ENCODE peak calls at places on chromosomes 4 and X, in nine cellular contexts. H is NCI-H524; M is cardiac muscle cell; J is stimulated activated CD8-positive, alpha-beta memory T cell treated with anti-CD3 and anti-CD28 coated beads, Interleukin-12 subunit alpha, Interleukin-12 subunit beta, amount 100 ng/mL, for 1 hour; D is T-cell; A is CD8-positive, alpha-beta memory T cell; P is NCI-H446 treated with DMSO at 0.1 percent for 48 hours; T is activated CD4-positive, alpha-beta T cell treated with anti-CD3 and anti-CD28 coated beads, Interleukin-2, amount 50 U/mL, for 48 hours; V is neural crest cell. U is an unnamed sample.

GRCh38 chr4:77579406-77580076 is 26.1 kb upstream of the CXCL13 start:
- DNase-seq in H (no peak), M (no peak), J (no peak), D (no peak), A (no peak), P (no peak), T (no peak), V (no peak), U (no peak)

GRCh38 chr4:152485726-152486276 is 50.1 kb downstream of the FBXW7 start:
- DNase-seq in H (no peak), M (no peak), J (no peak), D (no peak), A (no peak), P (no peak), T (no peak), V (no peak), U (no peak)

GRCh38 chrX:72306085-72306801 is 529 bp upstream of the CITED1 start:
- DNase-seq in H (peak), M (peak), J (no peak), D (no peak), A (no peak), P (no peak), T (no peak), V (no peak), U (no peak)

GRCh38 chr4:162675661-162676060 is 491.0 kb downstream of the NAF1 start:
- DNase-seq in H (no peak), M (no peak), J (no peak), D (no peak), A (no peak), P (no peak), T (no peak), V (no peak), U (no peak)

GRCh38 chrX:40176256-40176978 is 78.7 kb upstream of the BCOR start:
- DNase-seq in H (peak), M (peak), J (no peak), D (peak), A (peak), P (no peak), T (peak), V (no peak), U (no peak)

GRCh38 chr4:41896648-41897047 is 38.6 kb upstream of the TMEM33 start:
- DNase-seq in H (no peak), M (no peak), J (no peak), D (no peak), A (no peak), P (no peak), T (no peak), V (no peak), U (no peak)

GRCh38 chr4:67151376-67152343 is 393.6 kb downstream of the CENPC start:
- DNase-seq in H (peak), M (peak), J (no peak), D (no peak), A (no peak), P (no peak), T (no peak), V (no peak), U (no peak)

GRCh38 chr4:140176735-140177134 is 22.8 kb upstream of the MAML3 start:
- DNase-seq in H (no peak), M (no peak), J (no peak), D (no peak), A (no peak), P (no peak), T (no peak), V (no peak), U (no peak)

GRCh38 chrX:139423186-139423585 is 107.4 kb upstream of the F9 start:
- DNase-seq in H (no peak), M (no peak), J (no peak), D (no peak), A (no peak), P (no peak), T (no peak), V (no peak), U (no peak)

GRCh38 chr4:112523764-112524505 is 8.0 kb upstream of the NEUROG2 start:
- DNase-seq in H (peak), M (peak), J (peak), D (peak), A (peak), P (no peak), T (peak), V (peak), U (peak)

GRCh38 chr4:10926025-10926424 is 241.5 kb upstream of the CLNK start:
- DNase-seq in H (no peak), M (no peak), J (no peak), D (no peak), A (no peak), P (peak), T (no peak), V (no peak), U (peak)

GRCh38 chr4:2406920-2407319 is 11.5 kb downstream of the ZFYVE28 start:
- DNase-seq in H (no peak), M (no peak), J (no peak), D (no peak), A (no peak), P (no peak), T (no peak), V (no peak), U (no peak)

GRCh38 chrX:117990438-117990837 is 126.2 kb downstream of the KLHL13 start:
- DNase-seq in H (no peak), M (no peak), J (no peak), D (no peak), A (no peak), P (no peak), T (no peak), V (no peak), U (no peak)

GRCh38 chr4:8393593-8394038 is 46.9 kb downstream of the ACOX3 start:
- DNase-seq in H (no peak), M (no peak), J (no peak), D (no peak), A (no peak), P (no peak), T (no peak), V (peak), U (peak)

GRCh38 chrX:132209527-132209926 is 9.7 kb downstream of the RAP2C start:
- DNase-seq in H (no peak), M (no peak), J (no peak), D (no peak), A (no peak), P (no peak), T (no peak), V (no peak), U (no peak)

GRCh38 chr4:24745172-24745895 is 50.0 kb upstream of the SOD3 start:
- DNase-seq in H (no peak), M (no peak), J (no peak), D (no peak), A (no peak), P (no peak), T (no peak), V (no peak), U (no peak)

GRCh38 chr4:190019023-190019858 is 7.8 kb downstream of the FRG2 start:
- DNase-seq in H (no peak), M (no peak), J (no peak), D (no peak), A (no peak), P (no peak), T (no peak), V (no peak), U (no peak)

GRCh38 chrX:9133426-9133825 is 99.5 kb upstream of the FAM9B start:
- DNase-seq in H (no peak), M (no peak), J (no peak), D (no peak), A (no peak), P (no peak), T (no peak), V (no peak), U (no peak)

GRCh38 chr4:37827030-37827705 is 682 bp downstream of the PGM2 start:
- DNase-seq in H (no peak), M (peak), J (no peak), D (no peak), A (no peak), P (no peak), T (no peak), V (no peak), U (no peak)

GRCh38 chr4:182938213-182938645 is 21.0 kb upstream of the DCTD start:
- DNase-seq in H (peak), M (peak), J (peak), D (peak), A (peak), P (no peak), T (peak), V (peak), U (peak)

GRCh38 chrX:9538544-9539045 is 73.7 kb downstream of the TBL1X start:
- DNase-seq in H (peak), M (no peak), J (no peak), D (no peak), A (no peak), P (peak), T (no peak), V (no peak), U (no peak)

GRCh38 chrX:46636223-46636622 is 62.7 kb downstream of the CHST7 start:
- DNase-seq in H (no peak), M (no peak), J (no peak), D (no peak), A (no peak), P (no peak), T (no peak), V (no peak), U (no peak)

GRCh38 chr4:108466936-108467902 is 153.2 kb upstream of the RPL34 start:
- DNase-seq in H (peak), M (no peak), J (no peak), D (no peak), A (no peak), P (no peak), T (no peak), V (no peak), U (no peak)

GRCh38 chr4:89755210-89755609 is 81.8 kb downstream of the SNCA start:
- DNase-seq in H (no peak), M (no peak), J (no peak), D (no peak), A (no peak), P (no peak), T (no peak), V (no peak), U (no peak)

GRCh38 chrX:70998402-70999027 is 67.6 kb upstream of the SLC7A3 start:
- DNase-seq in H (peak), M (peak), J (no peak), D (no peak), A (no peak), P (no peak), T (peak), V (peak), U (peak)

GRCh38 chr4:55381502-55381901 is 14.3 kb upstream of the TMEM165 start:
- DNase-seq in H (peak), M (no peak), J (no peak), D (no peak), A (no peak), P (no peak), T (no peak), V (no peak), U (no peak)

GRCh38 chr4:7725951-7726350 is 213.7 kb downstream of the AFAP1 start:
- DNase-seq in H (no peak), M (no peak), J (no peak), D (no peak), A (no peak), P (no peak), T (no peak), V (no peak), U (no peak)

GRCh38 chrX:107552976-107553375 is 75.3 kb upstream of the PRPS1 start:
- DNase-seq in H (no peak), M (no peak), J (no peak), D (no peak), A (no peak), P (peak), T (no peak), V (no peak), U (no peak)

GRCh38 chr4:7384929-7385890 is 49.5 kb downstream of the PSAPL1 start:
- DNase-seq in H (no peak), M (no peak), J (no peak), D (no peak), A (no peak), P (no peak), T (no peak), V (no peak), U (no peak)

GRCh38 chr4:180990931-180991330 is 1252.3 kb upstream of the TENM3 start:
- DNase-seq in H (no peak), M (no peak), J (no peak), D (no peak), A (no peak), P (no peak), T (no peak), V (no peak), U (no peak)

U was measured in neuronal stem cell.